ENCODE peak calls at places on chromosomes 6 and 20, in eight cellular contexts. D, P, B, E, G, Q, M and C are unnamed samples.

GRCh38 chr6:142692942-142693341 is 252.0 kb downstream of the HIVEP2 start:
- DNase-seq in E (peak; percentile 76), M (peak; percentile 81), B (peak; percentile 57), D (peak; percentile 59), P (peak; percentile 65), G (peak; percentile 91), Q (peak; percentile 57), C (peak; percentile 57)

GRCh38 chr6:162249907-162250642 is 477.5 kb downstream of the PRKN start:
- DNase-seq in M (no peak), B (no peak), E (no peak), D (no peak), G (no peak), Q (no peak), P (no peak), C (no peak)

GRCh38 chr20:62953839-62954703 is 1.6 kb downstream of the SLC17A9 start:
- DNase-seq in M (peak; percentile 73), Q (peak; percentile 88), G (peak; percentile 54), B (no peak), E (peak; percentile 92), P (no peak), D (no peak), C (no peak)

GRCh38 chr6:13184547-13184946 is 143.8 kb downstream of the TBC1D7 start:
- DNase-seq in E (no peak), P (no peak), D (no peak), Q (no peak), B (no peak), M (no peak), G (no peak), C (no peak)

GRCh38 chr6:1291381-1291780 is 20.5 kb upstream of the FOXQ1 start:
- DNase-seq in D (no peak), P (no peak), B (no peak), Q (no peak), G (no peak), M (no peak), E (no peak), C (no peak)

GRCh38 chr20:22586645-22587310 is 2.4 kb upstream of the FOXA2 start:
- DNase-seq in P (peak; percentile 63), M (peak; percentile 84), G (no peak), Q (peak; percentile 78), D (peak; percentile 12), E (no peak), B (no peak), C (no peak)

GRCh38 chr6:27176096-27176495 is 71.4 kb upstream of the PRSS16 start:
- DNase-seq in B (no peak), E (no peak), G (peak; percentile 67), D (no peak), Q (no peak), P (no peak), M (no peak), C (no peak)

GRCh38 chr6:90350689-90351554 is 54.3 kb upstream of the BACH2 start:
- DNase-seq in D (no peak), Q (no peak), G (peak; percentile 17), M (no peak), E (no peak), B (no peak), P (no peak), C (no peak)

GRCh38 chr20:49560646-49561045 is 7.3 kb downstream of the PTGIS start:
- DNase-seq in P (no peak), Q (no peak), B (no peak), G (no peak), E (no peak), D (no peak), M (no peak), C (no peak)

GRCh38 chr20:2751868-2752630 is 48.4 kb downstream of the CPXM1 start:
- DNase-seq in E (no peak), D (no peak), G (no peak), Q (peak; percentile 55), P (peak; percentile 43), M (peak; percentile 59), B (no peak), C (no peak)

GRCh38 chr20:41308726-41309413 is 8.7 kb downstream of the ZHX3 start:
- DNase-seq in B (no peak), E (no peak), G (peak; percentile 61), Q (no peak), M (no peak), P (no peak), D (no peak), C (no peak)

GRCh38 chr6:35475573-35475972 is 7.4 kb downstream of the RPL10A start:
- DNase-seq in D (no peak), E (no peak), P (no peak), Q (no peak), G (no peak), B (no peak), M (no peak), C (no peak)

GRCh38 chr20:9978395-9979004 is 56.3 kb upstream of the ANKEF1 start:
- DNase-seq in E (no peak), P (peak; percentile 92), D (peak; percentile 46), Q (no peak), B (peak; percentile 86), G (peak; percentile 89), M (peak; percentile 80), C (peak; percentile 50)

GRCh38 chr6:133769463-133769862 is 119.5 kb upstream of the TCF21 start:
- DNase-seq in M (no peak), D (no peak), E (no peak), Q (no peak), G (peak; percentile 40), B (no peak), P (no peak), C (no peak)

GRCh38 chr20:50814438-50815161 is 19.7 kb downstream of the BCAS4 start:
- DNase-seq in M (no peak), P (no peak), Q (no peak), B (no peak), D (no peak), G (no peak), E (no peak), C (no peak)

GRCh38 chr6:139539852-139540251 is 165.4 kb upstream of the CITED2 start:
- DNase-seq in P (peak; percentile 85), M (no peak), B (no peak), G (peak; percentile 98), Q (peak; percentile 69), D (no peak), E (peak; percentile 89), C (no peak)

GRCh38 chr20:10090588-10091166 is 55.9 kb downstream of the ANKEF1 start:
- DNase-seq in Q (peak; percentile 52), D (peak; percentile 35), E (no peak), M (peak; percentile 75), B (peak; percentile 58), G (peak; percentile 53), P (peak; percentile 81), C (peak; percentile 20)

GRCh38 chr20:55386686-55387085 is 618.6 kb downstream of the CBLN4 start:
- DNase-seq in Q (no peak), M (no peak), P (peak; percentile 20), E (no peak), G (no peak), D (no peak), B (peak; percentile 86), C (no peak)

GRCh38 chr6:139029470-139030210 is 1.1 kb downstream of the ABRACL start:
- DNase-seq in B (peak; percentile 19), G (peak; percentile 59), M (peak; percentile 63), E (peak; percentile 81), Q (peak; percentile 84), P (peak; percentile 17), D (peak; percentile 33), C (no peak)

DNA sequence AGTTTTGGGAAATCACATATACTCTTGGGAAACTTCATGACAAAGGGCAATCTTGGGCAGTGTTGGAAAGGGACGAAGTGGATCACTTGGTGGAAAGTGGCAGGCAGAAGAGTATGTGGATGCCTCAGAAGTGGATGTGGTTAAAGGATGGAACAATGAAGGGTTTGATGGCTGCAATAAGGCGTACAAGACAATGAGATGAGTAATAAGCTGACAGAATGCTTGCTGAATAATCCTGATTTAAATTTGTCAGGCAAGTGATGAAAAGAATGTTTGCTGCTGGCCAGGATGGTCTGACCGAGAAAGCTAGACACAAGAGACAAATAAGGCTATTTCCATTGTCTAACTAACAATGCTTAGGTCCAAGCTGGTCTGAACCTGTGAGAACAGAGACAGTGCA is 61.6 kb upstream of the CEP85L start:
- DNase-seq in D (no peak), B (peak; percentile 79), Q (no peak), G (peak; percentile 44), E (no peak), P (peak; percentile 55), M (no peak), C (no peak)
- H3K27ac ChIP-seq in D (no peak overlapping the region), B (peak overlapping the region; percentile 30), Q (no peak overlapping the region), G (no peak overlapping the region), E (no peak overlapping the region), P (no peak overlapping the region), M (no peak overlapping the region), C (no peak overlapping the region)

GRCh38 chr6:155252581-155252980 is 11.2 kb upstream of the CLDN20 start:
- DNase-seq in Q (no peak), M (no peak), B (no peak), P (no peak), E (no peak), G (no peak), D (no peak), C (no peak)
- H3K36me3 ChIP-seq in Q (peaks cover 65% of the 10 kb centered on the region), M (peaks cover 6% of the 10 kb centered on the region), B (peaks cover 29% of the 10 kb centered on the region), P (no peaks in the 10 kb centered on the region), E (peaks cover 64% of the 10 kb centered on the region), G (peaks cover 20% of the 10 kb centered on the region), D (peaks cover 93% of the 10 kb centered on the region), C (peaks cover 12% of the 10 kb centered on the region)

GRCh38 chr6:9831783-9832182 is 583.1 kb downstream of the TFAP2A start:
- DNase-seq in E (no peak), G (no peak), P (no peak), B (no peak), M (no peak), Q (no peak), D (no peak), C (no peak)
- H3K9me3 ChIP-seq in E (no peaks in the 10 kb centered on the region), G (no peaks in the 10 kb centered on the region), P (no peaks in the 10 kb centered on the region), B (no peaks in the 10 kb centered on the region), M (no peaks in the 10 kb centered on the region), Q (no peaks in the 10 kb centered on the region), D (no peaks in the 10 kb centered on the region), C (no peaks in the 10 kb centered on the region)

GRCh38 chr6:109466212-109466923 is 10.8 kb upstream of the MICAL1 start:
- DNase-seq in Q (no peak), M (no peak), D (no peak), G (no peak), B (no peak), E (no peak), P (no peak), C (no peak)

GRCh38 chr6:109469591-109470189 is 13.3 kb downstream of the ZBTB24 start:
- DNase-seq in D (no peak), M (no peak), P (no peak), G (no peak), Q (no peak), E (no peak), B (no peak), C (no peak)

GRCh38 chr6:109461733-109462526 is 6.4 kb upstream of the MICAL1 start:
- DNase-seq in D (no peak), M (no peak), G (no peak), E (no peak), P (peak; percentile 41), B (peak; percentile 73), Q (no peak), C (no peak)

GRCh38 chr6:109467696-109468095 is 12.1 kb upstream of the MICAL1 start:
- DNase-seq in D (no peak), B (no peak), G (peak; percentile 55), P (no peak), E (no peak), Q (no peak), M (no peak), C (no peak)

DNA sequence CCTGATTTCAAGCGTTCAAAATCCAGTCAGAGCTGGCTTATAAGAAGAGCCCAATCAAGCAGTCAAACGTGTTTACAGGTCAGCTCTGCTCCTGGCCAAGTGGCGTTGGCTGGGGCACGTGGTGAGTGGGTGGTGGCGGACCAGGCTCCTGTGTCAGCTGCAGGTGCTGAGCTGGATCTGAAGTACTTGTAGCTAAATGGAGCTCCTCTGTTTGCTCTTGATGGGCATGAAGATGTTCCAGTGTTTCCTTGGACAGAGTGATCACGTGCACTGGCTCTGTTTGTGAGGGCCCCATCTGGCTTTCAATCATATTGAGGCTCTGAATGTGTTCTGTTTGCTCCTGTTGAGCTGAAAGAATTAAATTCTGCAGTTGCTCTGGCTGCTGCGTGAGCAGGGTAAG is 10.2 kb upstream of the MICAL1 start:
- DNase-seq in Q (peak; percentile 79), B (no peak), E (no peak), D (no peak), G (no peak), P (no peak), M (no peak), C (no peak)
- H3K27ac ChIP-seq in Q (no peak overlapping the region), B (no peak overlapping the region), E (no peak overlapping the region), D (no peak overlapping the region), G (no peak overlapping the region), P (no peak overlapping the region), M (no peak overlapping the region), C (no peak overlapping the region)